ENCODE peak calls at places on chromosomes 12 and 14, in ten cellular contexts. One of them, this sample, is unnamed.

GRCh38 chr14:71521736-71522135 is 410.5 kb upstream of the RGS6 start:
- DNase-seq in NCI-H1694 treated with DMSO at 0.1 percent for 48 hours: no peak
- DNase-seq in EL: no peak
- DNase-seq in choroid plexus epithelial cell: no peak
- DNase-seq in EH: no peak
- DNase-seq in H7: no peak
- DNase-seq in dermis blood vessel endothelial cell: no peak
- DNase-seq in HFFc6: no peak
- DNase-seq in stomach: no peak
- DNase-seq in central memory CD8-positive, alpha-beta T cell: no peak
- DNase-seq in this sample: no peak

GRCh38 chr14:65860956-65861631 is 448.6 kb downstream of the FUT8 start:
- DNase-seq in central memory CD8-positive, alpha-beta T cell: no peak
- DNase-seq in H7: no peak
- DNase-seq in EL: no peak
- DNase-seq in HFFc6: no peak
- DNase-seq in NCI-H1694 treated with DMSO at 0.1 percent for 48 hours: no peak
- DNase-seq in stomach: no peak
- DNase-seq in choroid plexus epithelial cell: no peak
- DNase-seq in dermis blood vessel endothelial cell: no peak
- DNase-seq in EH: no peak
- DNase-seq in this sample: peak

GRCh38 chr12:127400231-127400630 is 866.7 kb upstream of the TMEM132C start:
- DNase-seq in central memory CD8-positive, alpha-beta T cell: no peak
- DNase-seq in H7: no peak
- DNase-seq in NCI-H1694 treated with DMSO at 0.1 percent for 48 hours: no peak
- DNase-seq in dermis blood vessel endothelial cell: no peak
- DNase-seq in stomach: no peak
- DNase-seq in EL: peak
- DNase-seq in EH: peak
- DNase-seq in HFFc6: no peak
- DNase-seq in choroid plexus epithelial cell: peak
- DNase-seq in this sample: no peak

GRCh38 chr12:2683283-2684025 is 111.3 kb upstream of the FKBP4 start:
- DNase-seq in NCI-H1694 treated with DMSO at 0.1 percent for 48 hours: no peak
- DNase-seq in stomach: no peak
- DNase-seq in central memory CD8-positive, alpha-beta T cell: no peak
- DNase-seq in EL: no peak
- DNase-seq in choroid plexus epithelial cell: no peak
- DNase-seq in dermis blood vessel endothelial cell: no peak
- DNase-seq in HFFc6: no peak
- DNase-seq in EH: peak
- DNase-seq in H7: peak
- DNase-seq in this sample: no peak

GRCh38 chr12:95882080-95882479 is 23.3 kb downstream of the SNRPF start:
- DNase-seq in stomach: no peak
- DNase-seq in H7: no peak
- DNase-seq in NCI-H1694 treated with DMSO at 0.1 percent for 48 hours: no peak
- DNase-seq in central memory CD8-positive, alpha-beta T cell: no peak
- DNase-seq in choroid plexus epithelial cell: peak
- DNase-seq in EL: peak
- DNase-seq in HFFc6: peak
- DNase-seq in EH: peak
- DNase-seq in dermis blood vessel endothelial cell: no peak
- DNase-seq in this sample: no peak

GRCh38 chr14:104879201-104879982 is 14.3 kb downstream of the CEP170B start:
- DNase-seq in HFFc6: no peak
- DNase-seq in H7: peak
- DNase-seq in choroid plexus epithelial cell: no peak
- DNase-seq in central memory CD8-positive, alpha-beta T cell: no peak
- DNase-seq in stomach: no peak
- DNase-seq in EL: no peak
- DNase-seq in EH: no peak
- DNase-seq in NCI-H1694 treated with DMSO at 0.1 percent for 48 hours: no peak
- DNase-seq in dermis blood vessel endothelial cell: no peak
- DNase-seq in this sample: no peak

GRCh38 chr14:28515571-28515970 is 251.0 kb upstream of the FOXG1 start:
- DNase-seq in NCI-H1694 treated with DMSO at 0.1 percent for 48 hours: no peak
- DNase-seq in H7: no peak
- DNase-seq in central memory CD8-positive, alpha-beta T cell: no peak
- DNase-seq in stomach: no peak
- DNase-seq in dermis blood vessel endothelial cell: no peak
- DNase-seq in HFFc6: no peak
- DNase-seq in EH: no peak
- DNase-seq in EL: no peak
- DNase-seq in choroid plexus epithelial cell: peak
- DNase-seq in this sample: no peak

GRCh38 chr12:51911788-51912711 is 4.7 kb downstream of the ACVRL1 start:
- DNase-seq in H7: peak
- DNase-seq in HFFc6: no peak
- DNase-seq in choroid plexus epithelial cell: no peak
- DNase-seq in dermis blood vessel endothelial cell: peak
- DNase-seq in stomach: no peak
- DNase-seq in EH: peak
- DNase-seq in central memory CD8-positive, alpha-beta T cell: no peak
- DNase-seq in NCI-H1694 treated with DMSO at 0.1 percent for 48 hours: no peak
- DNase-seq in EL: no peak
- DNase-seq in this sample: no peak

GRCh38 chr12:53928054-53928879 is 10.4 kb upstream of the HOXC13 start:
- DNase-seq in EH: no peak
- DNase-seq in stomach: no peak
- DNase-seq in EL: no peak
- DNase-seq in H7: peak
- DNase-seq in dermis blood vessel endothelial cell: no peak
- DNase-seq in HFFc6: no peak
- DNase-seq in choroid plexus epithelial cell: no peak
- DNase-seq in NCI-H1694 treated with DMSO at 0.1 percent for 48 hours: no peak
- DNase-seq in central memory CD8-positive, alpha-beta T cell: no peak
- DNase-seq in this sample: no peak

GRCh38 chr14:38080696-38081095 is 127.0 kb upstream of the SSTR1 start:
- DNase-seq in EL: no peak
- DNase-seq in NCI-H1694 treated with DMSO at 0.1 percent for 48 hours: no peak
- DNase-seq in dermis blood vessel endothelial cell: no peak
- DNase-seq in HFFc6: no peak
- DNase-seq in H7: no peak
- DNase-seq in EH: no peak
- DNase-seq in choroid plexus epithelial cell: no peak
- DNase-seq in stomach: no peak
- DNase-seq in central memory CD8-positive, alpha-beta T cell: no peak
- DNase-seq in this sample: no peak

GRCh38 chr14:21098892-21099595 is 589 bp upstream of the ZNF219 start:
- DNase-seq in stomach: no peak
- DNase-seq in choroid plexus epithelial cell: no peak
- DNase-seq in central memory CD8-positive, alpha-beta T cell: no peak
- DNase-seq in H7: peak
- DNase-seq in EH: no peak
- DNase-seq in EL: no peak
- DNase-seq in dermis blood vessel endothelial cell: no peak
- DNase-seq in NCI-H1694 treated with DMSO at 0.1 percent for 48 hours: no peak
- DNase-seq in HFFc6: no peak
- DNase-seq in this sample: no peak

GRCh38 chr12:59087077-59087673 is 166.9 kb upstream of the LRIG3 start:
- DNase-seq in EL: peak
- DNase-seq in EH: peak
- DNase-seq in central memory CD8-positive, alpha-beta T cell: no peak
- DNase-seq in choroid plexus epithelial cell: peak
- DNase-seq in NCI-H1694 treated with DMSO at 0.1 percent for 48 hours: peak
- DNase-seq in HFFc6: peak
- DNase-seq in stomach: no peak
- DNase-seq in dermis blood vessel endothelial cell: peak
- DNase-seq in H7: peak
- DNase-seq in this sample: no peak

GRCh38 chr14:25095784-25096390 is 45.9 kb upstream of the STXBP6 start:
- DNase-seq in H7: no peak
- DNase-seq in HFFc6: no peak
- DNase-seq in central memory CD8-positive, alpha-beta T cell: no peak
- DNase-seq in NCI-H1694 treated with DMSO at 0.1 percent for 48 hours: no peak
- DNase-seq in choroid plexus epithelial cell: no peak
- DNase-seq in dermis blood vessel endothelial cell: no peak
- DNase-seq in EH: no peak
- DNase-seq in stomach: no peak
- DNase-seq in EL: no peak
- DNase-seq in this sample: peak

GRCh38 chr12:129486931-129487330 is 416.9 kb downstream of the TMEM132D start:
- DNase-seq in EL: no peak
- DNase-seq in H7: no peak
- DNase-seq in NCI-H1694 treated with DMSO at 0.1 percent for 48 hours: no peak
- DNase-seq in stomach: no peak
- DNase-seq in central memory CD8-positive, alpha-beta T cell: no peak
- DNase-seq in EH: no peak
- DNase-seq in HFFc6: no peak
- DNase-seq in dermis blood vessel endothelial cell: no peak
- DNase-seq in choroid plexus epithelial cell: no peak
- DNase-seq in this sample: no peak

GRCh38 chr12:14621821-14622220 is 54.1 kb upstream of the PLBD1 start:
- DNase-seq in choroid plexus epithelial cell: no peak
- DNase-seq in central memory CD8-positive, alpha-beta T cell: no peak
- DNase-seq in NCI-H1694 treated with DMSO at 0.1 percent for 48 hours: no peak
- DNase-seq in dermis blood vessel endothelial cell: no peak
- DNase-seq in EH: no peak
- DNase-seq in HFFc6: no peak
- DNase-seq in H7: no peak
- DNase-seq in stomach: no peak
- DNase-seq in EL: no peak
- DNase-seq in this sample: no peak

GRCh38 chr14:103547941-103548462 is 14.5 kb downstream of the BAG5 start:
- DNase-seq in EH: no peak
- DNase-seq in H7: peak
- DNase-seq in choroid plexus epithelial cell: no peak
- DNase-seq in NCI-H1694 treated with DMSO at 0.1 percent for 48 hours: no peak
- DNase-seq in dermis blood vessel endothelial cell: no peak
- DNase-seq in stomach: no peak
- DNase-seq in HFFc6: no peak
- DNase-seq in central memory CD8-positive, alpha-beta T cell: no peak
- DNase-seq in EL: no peak
- DNase-seq in this sample: no peak